ENCODE peak calls at places on chromosomes 16 and 17, in seven cellular contexts. One of them, this sample, is unnamed.

GRCh38 chr16:87924937-87925670 is 11.2 kb downstream of the CA5A start:
- DNase-seq in stimulated activated CD4-positive, alpha-beta T cell treated with anti-CD3 and anti-CD28 coated beads, Interleukin-4, amount 100 ng/mL, for 4 hours: no peak
- DNase-seq in adipocyte: no peak
- DNase-seq in astrocyte of the hippocampus: no peak
- DNase-seq in M059J: no peak
- DNase-seq in NCI-H2171 treated with DMSO at 0.1 percent for 48 hours: peak
- DNase-seq in effector memory CD8-positive, alpha-beta T cell: no peak
- DNase-seq in this sample: no peak

GRCh38 chr16:35687781-35688180 is 2228.4 kb downstream of the TP53TG3F start:
- DNase-seq in M059J: no peak
- DNase-seq in stimulated activated CD4-positive, alpha-beta T cell treated with anti-CD3 and anti-CD28 coated beads, Interleukin-4, amount 100 ng/mL, for 4 hours: no peak
- DNase-seq in NCI-H2171 treated with DMSO at 0.1 percent for 48 hours: no peak
- DNase-seq in adipocyte: no peak
- DNase-seq in astrocyte of the hippocampus: no peak
- DNase-seq in effector memory CD8-positive, alpha-beta T cell: no peak
- DNase-seq in this sample: no peak

GRCh38 chr17:39132192-39132600 is 19.2 kb downstream of the PLXDC1 start:
- DNase-seq in M059J: peak
- DNase-seq in NCI-H2171 treated with DMSO at 0.1 percent for 48 hours: no peak
- DNase-seq in adipocyte: peak
- DNase-seq in stimulated activated CD4-positive, alpha-beta T cell treated with anti-CD3 and anti-CD28 coated beads, Interleukin-4, amount 100 ng/mL, for 4 hours: no peak
- DNase-seq in effector memory CD8-positive, alpha-beta T cell: no peak
- DNase-seq in astrocyte of the hippocampus: peak
- DNase-seq in this sample: no peak

GRCh38 chr16:64089697-64090096 is 1032.2 kb downstream of the CDH11 start:
- DNase-seq in adipocyte: peak
- DNase-seq in effector memory CD8-positive, alpha-beta T cell: no peak
- DNase-seq in M059J: peak
- DNase-seq in stimulated activated CD4-positive, alpha-beta T cell treated with anti-CD3 and anti-CD28 coated beads, Interleukin-4, amount 100 ng/mL, for 4 hours: no peak
- DNase-seq in NCI-H2171 treated with DMSO at 0.1 percent for 48 hours: peak
- DNase-seq in astrocyte of the hippocampus: peak
- DNase-seq in this sample: no peak

GRCh38 chr16:77868478-77868877 is 80.1 kb downstream of the VAT1L start:
- DNase-seq in stimulated activated CD4-positive, alpha-beta T cell treated with anti-CD3 and anti-CD28 coated beads, Interleukin-4, amount 100 ng/mL, for 4 hours: no peak
- DNase-seq in effector memory CD8-positive, alpha-beta T cell: no peak
- DNase-seq in NCI-H2171 treated with DMSO at 0.1 percent for 48 hours: no peak
- DNase-seq in astrocyte of the hippocampus: no peak
- DNase-seq in adipocyte: no peak
- DNase-seq in M059J: no peak
- DNase-seq in this sample: no peak

GRCh38 chr17:6752068-6752909 is 3.6 kb upstream of the XAF1 start:
- DNase-seq in astrocyte of the hippocampus: peak
- DNase-seq in stimulated activated CD4-positive, alpha-beta T cell treated with anti-CD3 and anti-CD28 coated beads, Interleukin-4, amount 100 ng/mL, for 4 hours: no peak
- DNase-seq in M059J: peak
- DNase-seq in effector memory CD8-positive, alpha-beta T cell: no peak
- DNase-seq in NCI-H2171 treated with DMSO at 0.1 percent for 48 hours: no peak
- DNase-seq in adipocyte: peak
- DNase-seq in this sample: no peak

GRCh38 chr17:59381716-59382570 is 50.5 kb downstream of the YPEL2 start:
- DNase-seq in astrocyte of the hippocampus: no peak
- DNase-seq in effector memory CD8-positive, alpha-beta T cell: no peak
- DNase-seq in stimulated activated CD4-positive, alpha-beta T cell treated with anti-CD3 and anti-CD28 coated beads, Interleukin-4, amount 100 ng/mL, for 4 hours: no peak
- DNase-seq in NCI-H2171 treated with DMSO at 0.1 percent for 48 hours: no peak
- DNase-seq in adipocyte: no peak
- DNase-seq in M059J: peak
- DNase-seq in this sample: no peak

GRCh38 chr16:58026705-58027340 is 1.3 kb downstream of the MMP15 start:
- DNase-seq in adipocyte: no peak
- DNase-seq in stimulated activated CD4-positive, alpha-beta T cell treated with anti-CD3 and anti-CD28 coated beads, Interleukin-4, amount 100 ng/mL, for 4 hours: no peak
- DNase-seq in M059J: no peak
- DNase-seq in effector memory CD8-positive, alpha-beta T cell: no peak
- DNase-seq in astrocyte of the hippocampus: no peak
- DNase-seq in NCI-H2171 treated with DMSO at 0.1 percent for 48 hours: no peak
- DNase-seq in this sample: no peak

GRCh38 chr16:79757968-79758367 is 157.4 kb upstream of the MAF start:
- DNase-seq in NCI-H2171 treated with DMSO at 0.1 percent for 48 hours: no peak
- DNase-seq in astrocyte of the hippocampus: no peak
- DNase-seq in effector memory CD8-positive, alpha-beta T cell: no peak
- DNase-seq in stimulated activated CD4-positive, alpha-beta T cell treated with anti-CD3 and anti-CD28 coated beads, Interleukin-4, amount 100 ng/mL, for 4 hours: no peak
- DNase-seq in M059J: no peak
- DNase-seq in adipocyte: no peak
- DNase-seq in this sample: no peak

GRCh38 chr17:6269474-6269873 is 165.4 kb downstream of the AIPL1 start:
- DNase-seq in astrocyte of the hippocampus: peak
- DNase-seq in NCI-H2171 treated with DMSO at 0.1 percent for 48 hours: no peak
- DNase-seq in adipocyte: peak
- DNase-seq in effector memory CD8-positive, alpha-beta T cell: no peak
- DNase-seq in M059J: peak
- DNase-seq in stimulated activated CD4-positive, alpha-beta T cell treated with anti-CD3 and anti-CD28 coated beads, Interleukin-4, amount 100 ng/mL, for 4 hours: no peak
- DNase-seq in this sample: no peak

This sample was measured in immature natural killer cell.